ENCODE peak calls at places on chromosomes 7 and 10, in seven cellular contexts. One of them, this sample, is unnamed.

GRCh38 chr7:29375641-29376562 is 181.3 kb downstream of the CHN2 start:
- DNase-seq in endothelial cell: no peak
- DNase-seq in foreskin fibroblast: no peak
- DNase-seq in body of pancreas: peak; percentile 83
- DNase-seq in astrocyte of the spinal cord: no peak
- DNase-seq in OCI-LY7: no peak
- DNase-seq in nephron progenitor cell: peak; percentile 23
- DNase-seq in this sample: no peak

GRCh38 chr7:27418544-27418943 is 175.9 kb downstream of the EVX1 start:
- DNase-seq in OCI-LY7: no peak
- DNase-seq in body of pancreas: no peak
- DNase-seq in endothelial cell: no peak
- DNase-seq in nephron progenitor cell: no peak
- DNase-seq in foreskin fibroblast: no peak
- DNase-seq in astrocyte of the spinal cord: no peak
- DNase-seq in this sample: no peak

GRCh38 chr7:99693427-99694200 is 13.8 kb upstream of the CYP3A5 start:
- DNase-seq in endothelial cell: no peak
- DNase-seq in nephron progenitor cell: peak; percentile 25
- DNase-seq in body of pancreas: peak; percentile 81
- DNase-seq in OCI-LY7: no peak
- DNase-seq in foreskin fibroblast: no peak
- DNase-seq in astrocyte of the spinal cord: no peak
- DNase-seq in this sample: no peak

GRCh38 chr10:86258488-86258887 is 108.1 kb downstream of the GRID1 start:
- DNase-seq in body of pancreas: no peak
- DNase-seq in OCI-LY7: no peak
- DNase-seq in nephron progenitor cell: no peak
- DNase-seq in endothelial cell: no peak
- DNase-seq in astrocyte of the spinal cord: no peak
- DNase-seq in foreskin fibroblast: no peak
- DNase-seq in this sample: no peak

GRCh38 chr7:105015631-105015965 is 1.6 kb downstream of the KMT2E start:
- DNase-seq in endothelial cell: no peak
- DNase-seq in nephron progenitor cell: peak; percentile 21
- DNase-seq in body of pancreas: peak; percentile 59
- DNase-seq in foreskin fibroblast: no peak
- DNase-seq in astrocyte of the spinal cord: peak; percentile 43
- DNase-seq in OCI-LY7: peak; percentile 47
- DNase-seq in this sample: no peak

GRCh38 chr10:21993360-21994001 is 10.0 kb downstream of the DNAJC1 start:
- DNase-seq in foreskin fibroblast: no peak
- DNase-seq in endothelial cell: no peak
- DNase-seq in astrocyte of the spinal cord: peak; percentile 49
- DNase-seq in nephron progenitor cell: no peak
- DNase-seq in OCI-LY7: peak; percentile 33
- DNase-seq in body of pancreas: no peak
- DNase-seq in this sample: no peak

GRCh38 chr7:129635300-129636029 is 23.9 kb downstream of the NRF1 start:
- DNase-seq in nephron progenitor cell: peak; percentile 56
- DNase-seq in endothelial cell: peak; percentile 68
- DNase-seq in foreskin fibroblast: peak; percentile 59
- DNase-seq in body of pancreas: peak; percentile 77
- DNase-seq in astrocyte of the spinal cord: peak; percentile 72
- DNase-seq in OCI-LY7: peak; percentile 73
- DNase-seq in this sample: peak; percentile 61

GRCh38 chr10:98610855-98611254 is 164.1 kb upstream of the HPS1 start:
- DNase-seq in astrocyte of the spinal cord: no peak
- DNase-seq in foreskin fibroblast: no peak
- DNase-seq in body of pancreas: no peak
- DNase-seq in nephron progenitor cell: peak; percentile 10
- DNase-seq in OCI-LY7: no peak
- DNase-seq in endothelial cell: no peak
- DNase-seq in this sample: no peak

GRCh38 chr7:81484266-81484665 is 285.6 kb downstream of the HGF start:
- DNase-seq in body of pancreas: peak; percentile 38
- DNase-seq in astrocyte of the spinal cord: peak; percentile 91
- DNase-seq in endothelial cell: peak; percentile 24
- DNase-seq in OCI-LY7: no peak
- DNase-seq in nephron progenitor cell: peak; percentile 30
- DNase-seq in foreskin fibroblast: peak; percentile 75
- DNase-seq in this sample: no peak

GRCh38 chr10:57338823-57339558 is 928.7 kb downstream of the IPMK start:
- DNase-seq in astrocyte of the spinal cord: peak; percentile 56
- DNase-seq in foreskin fibroblast: peak; percentile 6
- DNase-seq in body of pancreas: peak; percentile 8
- DNase-seq in endothelial cell: peak; percentile 40
- DNase-seq in nephron progenitor cell: peak; percentile 10
- DNase-seq in OCI-LY7: peak; percentile 58
- DNase-seq in this sample: peak; percentile 3

GRCh38 chr10:132588301-132589013 is 50.9 kb downstream of the INPP5A start:
- DNase-seq in astrocyte of the spinal cord: no peak
- DNase-seq in body of pancreas: no peak
- DNase-seq in OCI-LY7: no peak
- DNase-seq in endothelial cell: no peak
- DNase-seq in nephron progenitor cell: no peak
- DNase-seq in foreskin fibroblast: no peak
- DNase-seq in this sample: no peak

GRCh38 chr10:78686444-78687060 is 382.2 kb upstream of the ZMIZ1 start:
- DNase-seq in foreskin fibroblast: no peak
- DNase-seq in astrocyte of the spinal cord: no peak
- DNase-seq in OCI-LY7: no peak
- DNase-seq in nephron progenitor cell: no peak
- DNase-seq in body of pancreas: no peak
- DNase-seq in endothelial cell: no peak
- DNase-seq in this sample: no peak

GRCh38 chr7:130384371-130384801 is 4.1 kb downstream of the CPA1 start:
- DNase-seq in endothelial cell: no peak
- DNase-seq in foreskin fibroblast: no peak
- DNase-seq in nephron progenitor cell: no peak
- DNase-seq in OCI-LY7: no peak
- DNase-seq in body of pancreas: no peak
- DNase-seq in astrocyte of the spinal cord: no peak
- DNase-seq in this sample: no peak

GRCh38 chr10:48879476-48879875 is 60.2 kb downstream of the LRRC18 start:
- DNase-seq in foreskin fibroblast: no peak
- DNase-seq in endothelial cell: no peak
- DNase-seq in body of pancreas: no peak
- DNase-seq in astrocyte of the spinal cord: no peak
- DNase-seq in OCI-LY7: no peak
- DNase-seq in nephron progenitor cell: no peak
- DNase-seq in this sample: no peak

GRCh38 chr10:49141541-49142332 is 7.9 kb upstream of the FAM170B start:
- DNase-seq in foreskin fibroblast: no peak
- DNase-seq in astrocyte of the spinal cord: no peak
- DNase-seq in endothelial cell: no peak
- DNase-seq in OCI-LY7: no peak
- DNase-seq in body of pancreas: no peak
- DNase-seq in nephron progenitor cell: no peak
- DNase-seq in this sample: no peak

GRCh38 chr10:92880233-92880861 is 32.0 kb downstream of the EXOC6 start:
- DNase-seq in foreskin fibroblast: peak; percentile 24
- DNase-seq in OCI-LY7: peak; percentile 62
- DNase-seq in astrocyte of the spinal cord: peak; percentile 68
- DNase-seq in nephron progenitor cell: no peak
- DNase-seq in endothelial cell: peak; percentile 28
- DNase-seq in body of pancreas: no peak
- DNase-seq in this sample: peak; percentile 10

GRCh38 chr10:88254091-88254490 is 329.0 kb downstream of the RNLS start:
- DNase-seq in foreskin fibroblast: peak; percentile 86
- DNase-seq in endothelial cell: no peak
- DNase-seq in OCI-LY7: no peak
- DNase-seq in body of pancreas: no peak
- DNase-seq in nephron progenitor cell: no peak
- DNase-seq in astrocyte of the spinal cord: peak; percentile 82
- DNase-seq in this sample: no peak

DNA sequence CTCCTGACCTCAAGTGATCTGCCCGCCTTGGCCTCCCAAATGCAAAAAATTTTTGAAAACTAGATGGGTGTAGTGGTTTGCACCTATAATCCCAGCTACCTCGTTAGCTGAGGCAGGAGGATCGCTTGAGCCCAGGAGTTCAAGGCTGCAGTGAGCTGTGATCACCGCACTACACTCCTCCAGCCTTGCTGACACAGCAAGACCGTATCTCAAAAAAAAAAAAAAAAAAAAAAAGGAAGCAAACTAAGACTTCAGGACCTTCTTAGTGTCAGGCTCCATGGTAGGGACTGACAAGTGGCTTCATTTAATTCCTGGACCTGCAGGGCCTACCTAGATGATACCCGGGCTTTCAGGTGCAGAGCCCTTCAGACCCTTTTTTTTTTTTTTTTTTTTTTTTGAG is 2.5 kb downstream of the POP7 start:
- DNase-seq in foreskin fibroblast: no peak
- DNase-seq in astrocyte of the spinal cord: no peak
- DNase-seq in OCI-LY7: no peak
- DNase-seq in endothelial cell: no peak
- DNase-seq in body of pancreas: no peak
- DNase-seq in nephron progenitor cell: no peak
- DNase-seq in this sample: no peak
- TF ChIP-seq CTCF in foreskin fibroblast: no peak
- TF ChIP-seq CTCF in astrocyte of the spinal cord: no peak
- TF ChIP-seq CTCF in OCI-LY7: no peak
- TF ChIP-seq CTCF in endothelial cell: no peak
- TF ChIP-seq CTCF in body of pancreas: no peak
- TF ChIP-seq CTCF in nephron progenitor cell: no peak
- TF ChIP-seq CTCF in this sample: no peak

GRCh38 chr10:19164461-19164860 is 115.9 kb downstream of the MALRD1 start:
- DNase-seq in astrocyte of the spinal cord: no peak
- DNase-seq in OCI-LY7: no peak
- DNase-seq in body of pancreas: no peak
- DNase-seq in endothelial cell: no peak
- DNase-seq in nephron progenitor cell: no peak
- DNase-seq in foreskin fibroblast: no peak
- DNase-seq in this sample: no peak

GRCh38 chr10:19169684-19170083 is 121.1 kb downstream of the MALRD1 start:
- DNase-seq in endothelial cell: no peak
- DNase-seq in nephron progenitor cell: no peak
- DNase-seq in OCI-LY7: no peak
- DNase-seq in astrocyte of the spinal cord: peak; percentile 6
- DNase-seq in body of pancreas: no peak
- DNase-seq in foreskin fibroblast: no peak
- DNase-seq in this sample: no peak

GRCh38 chr10:19168584-19168983 is 120.0 kb downstream of the MALRD1 start:
- DNase-seq in body of pancreas: no peak
- DNase-seq in OCI-LY7: no peak
- DNase-seq in endothelial cell: peak; percentile 29
- DNase-seq in foreskin fibroblast: no peak
- DNase-seq in astrocyte of the spinal cord: no peak
- DNase-seq in nephron progenitor cell: peak; percentile 14
- DNase-seq in this sample: no peak
- TF ChIP-seq CTCF in body of pancreas: no peak
- TF ChIP-seq CTCF in OCI-LY7: no peak
- TF ChIP-seq CTCF in endothelial cell: peak; percentile 48
- TF ChIP-seq CTCF in foreskin fibroblast: no peak
- TF ChIP-seq CTCF in astrocyte of the spinal cord: peak; percentile 15
- TF ChIP-seq CTCF in nephron progenitor cell: peak; percentile 39
- TF ChIP-seq CTCF in this sample: no peak

DNA sequence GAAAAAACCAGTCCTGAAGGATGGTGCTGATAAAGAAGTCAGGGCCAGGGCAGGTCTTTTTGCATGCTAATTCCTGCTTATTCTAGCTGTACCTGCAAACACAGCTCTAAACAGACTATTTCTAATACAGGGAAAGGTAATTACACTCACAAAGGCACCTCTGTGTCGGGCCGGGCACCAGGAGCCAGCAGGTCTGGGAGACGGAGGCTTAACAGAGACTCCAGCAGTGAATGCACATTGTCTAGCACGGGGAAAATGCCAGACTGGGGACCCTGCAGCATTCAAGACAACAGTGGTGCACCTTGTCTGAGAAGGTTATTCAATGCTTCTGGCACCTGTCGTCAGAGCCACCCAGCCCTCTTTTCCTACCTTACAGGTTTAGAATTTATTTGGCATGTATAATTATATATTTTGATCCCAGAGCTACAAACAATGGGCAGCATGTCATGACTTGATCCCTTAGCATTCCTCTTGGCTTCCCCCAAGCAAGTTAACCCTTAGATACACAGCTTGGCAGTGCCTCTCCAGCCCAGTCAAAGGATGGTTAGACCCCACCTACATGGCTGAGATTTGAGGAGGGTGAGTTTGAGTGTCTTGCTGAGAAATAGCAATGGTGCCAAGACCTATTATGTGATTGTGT is 185.2 kb downstream of the SLC25A13 start:
- DNase-seq in astrocyte of the spinal cord: no peak
- DNase-seq in OCI-LY7: no peak
- DNase-seq in nephron progenitor cell: no peak
- DNase-seq in body of pancreas: no peak
- DNase-seq in endothelial cell: no peak
- DNase-seq in foreskin fibroblast: no peak
- DNase-seq in this sample: no peak
- TF ChIP-seq CTCF in astrocyte of the spinal cord: no peak
- TF ChIP-seq CTCF in OCI-LY7: no peak
- TF ChIP-seq CTCF in nephron progenitor cell: no peak
- TF ChIP-seq CTCF in body of pancreas: no peak
- TF ChIP-seq CTCF in endothelial cell: no peak
- TF ChIP-seq CTCF in foreskin fibroblast: no peak
- TF ChIP-seq CTCF in this sample: no peak

GRCh38 chr7:44963526-44964290 is 15.1 kb downstream of the MYO1G start:
- DNase-seq in body of pancreas: no peak
- DNase-seq in nephron progenitor cell: no peak
- DNase-seq in foreskin fibroblast: no peak
- DNase-seq in astrocyte of the spinal cord: no peak
- DNase-seq in endothelial cell: no peak
- DNase-seq in OCI-LY7: no peak
- DNase-seq in this sample: no peak

GRCh38 chr7:44965441-44965903 is 13.3 kb downstream of the MYO1G start:
- DNase-seq in endothelial cell: no peak
- DNase-seq in body of pancreas: no peak
- DNase-seq in astrocyte of the spinal cord: no peak
- DNase-seq in OCI-LY7: no peak
- DNase-seq in nephron progenitor cell: no peak
- DNase-seq in foreskin fibroblast: no peak
- DNase-seq in this sample: no peak

GRCh38 chr7:44964831-44965440 is 13.9 kb downstream of the MYO1G start:
- DNase-seq in OCI-LY7: no peak
- DNase-seq in nephron progenitor cell: no peak
- DNase-seq in body of pancreas: no peak
- DNase-seq in endothelial cell: no peak
- DNase-seq in foreskin fibroblast: no peak
- DNase-seq in astrocyte of the spinal cord: no peak
- DNase-seq in this sample: no peak

GRCh38 chr7:44965937-44966730 is 12.7 kb downstream of the MYO1G start:
- DNase-seq in astrocyte of the spinal cord: no peak
- DNase-seq in nephron progenitor cell: no peak
- DNase-seq in foreskin fibroblast: no peak
- DNase-seq in OCI-LY7: no peak
- DNase-seq in endothelial cell: no peak
- DNase-seq in body of pancreas: no peak
- DNase-seq in this sample: no peak

DNA sequence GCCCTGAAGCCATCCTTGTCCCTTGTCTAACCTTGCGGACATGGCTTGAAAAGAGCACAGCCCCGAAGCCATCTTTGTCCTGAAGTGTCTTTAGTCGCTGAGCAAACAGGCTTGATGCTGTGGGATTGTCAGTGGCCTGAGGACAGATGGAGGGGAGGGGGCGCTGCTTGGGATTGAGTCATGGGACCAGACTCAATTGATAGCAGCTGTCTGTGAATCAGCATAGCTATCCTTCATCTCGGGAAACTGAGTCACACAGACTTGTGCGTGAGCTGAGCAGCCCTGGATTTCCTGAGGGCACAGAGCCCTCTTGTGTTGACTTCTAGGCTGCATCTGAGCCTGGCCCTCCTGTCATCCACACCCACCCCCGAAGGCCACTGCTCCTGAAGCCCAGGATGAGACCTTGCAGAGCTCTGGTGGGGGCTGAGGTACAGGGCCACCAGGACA is 14.4 kb downstream of the MYO1G start:
- DNase-seq in OCI-LY7: no peak
- DNase-seq in astrocyte of the spinal cord: no peak
- DNase-seq in endothelial cell: no peak
- DNase-seq in body of pancreas: no peak
- DNase-seq in nephron progenitor cell: no peak
- DNase-seq in foreskin fibroblast: no peak
- DNase-seq in this sample: no peak
- TF ChIP-seq CTCF in OCI-LY7: peak; percentile 63
- TF ChIP-seq CTCF in astrocyte of the spinal cord: peak; percentile 44
- TF ChIP-seq CTCF in endothelial cell: no peak
- TF ChIP-seq CTCF in body of pancreas: no peak
- TF ChIP-seq CTCF in nephron progenitor cell: no peak
- TF ChIP-seq CTCF in foreskin fibroblast: peak; percentile 40
- TF ChIP-seq CTCF in this sample: peak; percentile 35

This sample was measured in GM12864.